ENCODE peak calls at places on chromosome 2, in seven cellular contexts. E is IMR-90, C is H1, S is mesendoderm, O is mesenchymal stem cell, X is neuronal stem cell, W is trophoblast cell. T is an unnamed sample.

GRCh38 chr2:132757676-132758075 is 87.7 kb upstream of the LYPD1 start:
- DNase-seq in X (no peak), O (peak), C (no peak), S (peak), E (peak), W (peak), T (no peak)

GRCh38 chr2:191866675-191867506 is 20.0 kb upstream of the CAVIN2 start:
- DNase-seq in W (peak), S (peak), C (no peak), E (peak), O (peak), X (no peak), T (no peak)

GRCh38 chr2:176685908-176686307 is 416.7 kb downstream of the MTX2 start:
- DNase-seq in W (peak), O (no peak), S (no peak), C (no peak), X (no peak), E (no peak), T (no peak)

GRCh38 chr2:108941767-108942166 is 47.3 kb downstream of the EDAR start:
- DNase-seq in O (no peak), C (no peak), X (no peak), W (no peak), E (no peak), S (no peak), T (no peak)

GRCh38 chr2:168566974-168567650 is 111.0 kb downstream of the CERS6 start:
- DNase-seq in X (no peak), E (no peak), W (no peak), O (no peak), C (no peak), S (no peak), T (no peak)

GRCh38 chr2:191566347-191566746 is 111.6 kb upstream of the NABP1 start:
- DNase-seq in O (peak), X (peak), S (peak), W (peak), C (peak), E (peak), T (peak)

GRCh38 chr2:62277688-62278087 is 81.8 kb downstream of the B3GNT2 start:
- DNase-seq in C (no peak), O (no peak), X (no peak), S (peak), E (no peak), W (no peak), T (no peak)

GRCh38 chr2:216555274-216555673 is 56.6 kb downstream of the RPL37A start:
- DNase-seq in S (no peak), O (no peak), W (no peak), E (no peak), X (no peak), C (no peak), T (no peak)

GRCh38 chr2:212677466-212677865 is 138.9 kb upstream of the ERBB4 start:
- DNase-seq in W (no peak), O (no peak), E (no peak), X (no peak), S (peak), C (no peak), T (peak)

GRCh38 chr2:45256867-45257641 is 247.8 kb upstream of the SIX2 start:
- DNase-seq in E (peak), O (peak), S (no peak), C (peak), W (no peak), X (no peak), T (peak)

GRCh38 chr2:223760838-223761502 is 76.4 kb downstream of the AP1S3 start:
- DNase-seq in X (no peak), W (peak), O (peak), S (peak), C (no peak), E (peak), T (peak)

GRCh38 chr2:148508878-148509702 is 135.5 kb upstream of the EPC2 start:
- DNase-seq in S (peak), E (peak), C (peak), W (peak), X (peak), O (peak), T (peak)

GRCh38 chr2:148899638-148900318 is 24.8 kb downstream of the KIF5C start:
- DNase-seq in S (no peak), E (no peak), C (no peak), O (no peak), W (no peak), X (no peak), T (no peak)

GRCh38 chr2:176534798-176535479 is 265.7 kb downstream of the MTX2 start:
- DNase-seq in S (no peak), E (no peak), X (no peak), W (no peak), C (no peak), O (no peak), T (no peak)

GRCh38 chr2:152054593-152054992 is 44.3 kb downstream of the CACNB4 start:
- DNase-seq in W (no peak), S (no peak), C (no peak), O (peak), E (peak), X (no peak), T (no peak)

GRCh38 chr2:152047826-152048476 is 50.9 kb downstream of the CACNB4 start:
- DNase-seq in E (no peak), C (no peak), S (no peak), O (no peak), W (no peak), X (no peak), T (no peak)

GRCh38 chr2:152050915-152051314 is 47.9 kb downstream of the CACNB4 start:
- DNase-seq in X (no peak), E (no peak), W (no peak), O (no peak), C (no peak), S (no peak), T (no peak)

GRCh38 chr2:152050345-152050744 is 48.5 kb downstream of the CACNB4 start:
- DNase-seq in X (no peak), W (no peak), S (peak), E (no peak), C (no peak), O (no peak), T (peak)

DNA sequence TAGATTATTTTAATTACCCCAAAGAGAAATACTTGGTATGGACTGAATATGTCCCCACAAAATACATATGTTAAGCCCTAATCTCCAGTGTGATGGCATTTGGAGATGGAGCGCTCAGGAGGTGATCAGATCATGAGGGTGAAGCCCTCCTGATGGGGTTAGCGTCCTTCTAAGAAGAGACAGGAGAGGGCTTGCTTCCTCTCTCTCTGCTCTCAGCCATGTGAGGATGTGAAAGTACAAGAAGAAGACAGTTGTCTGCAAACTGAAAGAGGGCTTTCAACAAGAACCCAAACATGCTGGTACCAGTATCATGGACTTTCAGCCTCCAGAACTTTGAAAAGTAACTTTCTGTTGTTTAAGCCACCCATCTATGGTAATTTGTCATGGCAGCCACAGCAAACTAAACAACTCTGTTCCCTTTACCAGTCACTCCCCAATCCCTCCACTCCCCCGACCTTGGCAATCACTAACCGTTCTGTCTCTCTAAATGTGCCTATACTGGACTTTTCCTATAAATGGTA is 47.4 kb downstream of the CACNB4 start:
- DNase-seq in E (no peak), O (no peak), W (peak), C (no peak), X (no peak), S (no peak), T (no peak)
- H3K18ac ChIP-seq in E (no peak), O (no peak), W (no peak), C (no peak), X (no peak), S (no peak), T (no peak)

GRCh38 chr2:41116106-41116797 is 664.4 kb upstream of the SLC8A1 start:
- DNase-seq in O (no peak), W (peak), C (no peak), E (no peak), X (no peak), S (no peak), T (no peak)
- H3K18ac ChIP-seq in O (no peak), W (no peak), C (no peak), E (no peak), X (no peak), S (no peak), T (no peak)

DNA sequence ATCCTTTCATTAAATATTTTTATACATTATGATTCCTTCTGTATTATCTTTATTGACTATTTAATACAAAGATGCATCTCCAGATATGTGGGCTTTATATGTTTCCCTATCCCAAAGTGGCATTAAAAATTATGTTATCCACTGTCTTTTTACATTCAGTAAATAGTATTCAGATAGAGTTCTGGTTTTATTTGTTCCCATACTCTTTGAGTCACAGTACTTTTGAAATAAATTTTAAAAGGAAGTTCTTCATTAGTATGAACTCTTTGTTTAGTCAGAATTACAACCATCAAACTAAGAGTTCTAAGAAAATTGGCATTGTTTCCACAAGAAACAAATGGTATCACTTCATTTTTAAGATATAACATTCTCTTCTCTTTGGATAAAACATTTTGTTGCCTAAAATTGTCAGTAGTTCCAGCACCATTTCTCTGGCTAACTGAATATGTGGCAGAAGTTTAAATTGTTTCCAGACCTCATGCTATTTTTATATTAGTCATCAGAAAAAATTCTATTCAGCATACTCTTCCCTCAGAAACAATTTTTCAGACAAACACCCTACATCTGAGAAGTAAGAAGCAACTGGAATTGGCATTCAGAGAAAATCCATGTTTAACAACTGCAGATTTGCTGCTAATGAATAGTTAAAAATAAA is 88.5 kb upstream of the COL5A2 start:
- DNase-seq in E (peak), C (no peak), W (no peak), S (no peak), X (no peak), O (peak), T (no peak)
- H3K18ac ChIP-seq in E (no peak), C (no peak), W (no peak), S (no peak), X (no peak), O (no peak), T (no peak)

GRCh38 chr2:161243312-161243711 is 64.9 kb upstream of the PSMD14 start:
- DNase-seq in E (no peak), O (no peak), W (no peak), X (no peak), C (no peak), S (peak), T (no peak)

GRCh38 chr2:161245671-161246070 is 62.6 kb upstream of the PSMD14 start:
- DNase-seq in S (peak), X (no peak), W (no peak), E (no peak), O (no peak), C (no peak), T (no peak)

GRCh38 chr2:161245237-161245505 is 63.1 kb upstream of the PSMD14 start:
- DNase-seq in O (no peak), S (no peak), W (no peak), C (no peak), X (no peak), E (no peak), T (no peak)

GRCh38 chr2:161241894-161242293 is 66.3 kb upstream of the PSMD14 start:
- DNase-seq in X (no peak), O (no peak), W (no peak), E (no peak), C (no peak), S (no peak), T (no peak)

DNA sequence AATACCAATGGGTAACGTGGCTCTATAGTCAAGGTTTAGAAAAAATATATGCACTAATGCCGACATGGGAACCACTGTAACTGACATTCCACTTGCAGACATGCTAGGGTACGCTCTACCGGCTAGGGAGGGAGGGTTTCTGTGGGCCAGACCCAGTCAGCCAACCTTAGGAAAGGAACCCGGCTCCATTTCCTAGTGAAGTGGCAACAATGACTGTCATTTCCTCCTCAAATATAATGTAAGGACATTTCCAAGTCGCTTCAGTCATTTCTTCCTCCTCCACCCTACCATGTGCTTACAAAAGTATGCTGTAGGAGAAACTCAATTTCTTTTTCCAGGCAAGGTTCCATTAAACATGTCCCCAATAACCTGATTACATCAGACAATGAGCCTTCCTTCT is 64.4 kb upstream of the PSMD14 start:
- DNase-seq in C (no peak), E (no peak), W (no peak), X (no peak), S (peak), O (no peak), T (no peak)
- H3K18ac ChIP-seq in C (no peak), E (no peak), W (no peak), X (no peak), S (peak), O (no peak), T (no peak)

T was measured in H9.